ENCODE peak calls at places on chromosomes 3 and 15, in four cellular contexts. One of them, this sample, is unnamed.
A peak's percentile ranks its signal among the peaks of the same experiment; 100 is the strongest.

GRCh38 chr3:196143708-196144382 is 62.0 kb upstream of the TFRC start:
- DNase-seq in NT2/D1: no peak
- DNase-seq in cardiac muscle cell: no peak
- DNase-seq in HAP-1: no peak
- DNase-seq in this sample: no peak

GRCh38 chr3:64454179-64454578 is 228.9 kb upstream of the PRICKLE2 start:
- DNase-seq in NT2/D1: no peak
- DNase-seq in cardiac muscle cell: no peak
- DNase-seq in HAP-1: no peak
- DNase-seq in this sample: peak; percentile 58

GRCh38 chr3:15081960-15082664 is 16.8 kb downstream of the RBSN start:
- DNase-seq in NT2/D1: no peak
- DNase-seq in cardiac muscle cell: no peak
- DNase-seq in HAP-1: no peak
- DNase-seq in this sample: no peak

GRCh38 chr15:69410290-69410874 is 3.8 kb upstream of the KIF23 start:
- DNase-seq in NT2/D1: no peak
- DNase-seq in cardiac muscle cell: peak; percentile 44
- DNase-seq in HAP-1: no peak
- DNase-seq in this sample: no peak

GRCh38 chr3:17041009-17041408 is 156.3 kb downstream of the PLCL2 start:
- DNase-seq in NT2/D1: no peak
- DNase-seq in cardiac muscle cell: no peak
- DNase-seq in HAP-1: no peak
- DNase-seq in this sample: no peak

GRCh38 chr3:10251006-10251405 is 2.7 kb downstream of the TATDN2 start:
- DNase-seq in NT2/D1: no peak
- DNase-seq in cardiac muscle cell: no peak
- DNase-seq in HAP-1: no peak
- DNase-seq in this sample: no peak

GRCh38 chr3:136194409-136195257 is 1.5 kb downstream of the MSL2 start:
- DNase-seq in NT2/D1: no peak
- DNase-seq in cardiac muscle cell: peak; percentile 46
- DNase-seq in HAP-1: peak; percentile 71
- DNase-seq in this sample: no peak

GRCh38 chr3:58528629-58529028 is 8.4 kb downstream of the ACOX2 start:
- DNase-seq in NT2/D1: no peak
- DNase-seq in cardiac muscle cell: peak; percentile 37
- DNase-seq in HAP-1: no peak
- DNase-seq in this sample: peak; percentile 52

GRCh38 chr15:85523530-85523929 is 143.1 kb downstream of the AKAP13 start:
- DNase-seq in NT2/D1: no peak
- DNase-seq in cardiac muscle cell: no peak
- DNase-seq in HAP-1: no peak
- DNase-seq in this sample: no peak

GRCh38 chr15:66899555-66900350 is 165.6 kb upstream of the SMAD3 start:
- DNase-seq in NT2/D1: no peak
- DNase-seq in cardiac muscle cell: no peak
- DNase-seq in HAP-1: no peak
- DNase-seq in this sample: no peak

GRCh38 chr3:46845860-46846623 is 17.2 kb downstream of the MYL3 start:
- DNase-seq in NT2/D1: peak; percentile 78
- DNase-seq in cardiac muscle cell: peak; percentile 66
- DNase-seq in HAP-1: no peak
- DNase-seq in this sample: no peak

GRCh38 chr3:148975277-148975676 is 16.1 kb upstream of the GYG1 start:
- DNase-seq in NT2/D1: no peak
- DNase-seq in cardiac muscle cell: no peak
- DNase-seq in HAP-1: no peak
- DNase-seq in this sample: no peak

GRCh38 chr15:77002436-77002835 is 7.5 kb downstream of the PSTPIP1 start:
- DNase-seq in NT2/D1: no peak
- DNase-seq in cardiac muscle cell: no peak
- DNase-seq in HAP-1: no peak
- DNase-seq in this sample: no peak

GRCh38 chr15:77004189-77004588 is 9.3 kb downstream of the PSTPIP1 start:
- DNase-seq in NT2/D1: no peak
- DNase-seq in cardiac muscle cell: no peak
- DNase-seq in HAP-1: no peak
- DNase-seq in this sample: no peak

GRCh38 chr15:77001351-77001750 is 6.4 kb downstream of the PSTPIP1 start:
- DNase-seq in NT2/D1: no peak
- DNase-seq in cardiac muscle cell: no peak
- DNase-seq in HAP-1: no peak
- DNase-seq in this sample: no peak

GRCh38 chr15:77001966-77002365 is 7.0 kb downstream of the PSTPIP1 start:
- DNase-seq in NT2/D1: no peak
- DNase-seq in cardiac muscle cell: no peak
- DNase-seq in HAP-1: no peak
- DNase-seq in this sample: no peak

GRCh38 chr15:77002954-77003912 is 8.3 kb downstream of the PSTPIP1 start:
- DNase-seq in NT2/D1: no peak
- DNase-seq in cardiac muscle cell: no peak
- DNase-seq in HAP-1: no peak
- DNase-seq in this sample: no peak
- H3K4me3 ChIP-seq in NT2/D1: no peak overlapping the region
- H3K4me3 ChIP-seq in cardiac muscle cell: no peak overlapping the region
- H3K4me3 ChIP-seq in HAP-1: no peak overlapping the region
- H3K4me3 ChIP-seq in this sample: no peak overlapping the region

DNA sequence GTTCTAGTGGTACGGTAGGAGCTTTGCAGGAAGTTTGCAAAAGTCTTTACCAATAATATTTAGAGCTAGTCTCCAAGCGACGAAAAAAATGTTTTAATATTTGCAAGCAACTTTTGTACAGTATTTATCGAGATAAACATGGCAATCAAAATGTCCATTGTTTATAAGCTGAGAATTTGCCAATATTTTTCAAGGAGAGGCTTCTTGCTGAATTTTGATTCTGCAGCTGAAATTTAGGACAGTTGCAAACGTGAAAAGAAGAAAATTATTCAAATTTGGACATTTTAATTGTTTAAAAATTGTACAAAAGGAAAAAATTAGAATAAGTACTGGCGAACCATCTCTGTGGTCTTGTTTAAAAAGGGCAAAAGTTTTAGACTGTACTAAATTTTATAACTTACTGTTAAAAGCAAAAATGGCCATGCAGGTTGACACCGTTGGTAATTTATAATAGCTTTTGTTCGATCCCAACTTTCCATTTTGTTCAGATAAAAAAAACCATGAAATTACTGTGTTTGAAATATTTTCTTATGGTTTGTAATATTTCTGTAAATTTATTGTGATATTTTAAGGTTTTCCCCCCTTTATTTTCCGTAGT is 2.0 kb downstream of the SOX2 start:
- DNase-seq in NT2/D1: no peak
- DNase-seq in cardiac muscle cell: no peak
- DNase-seq in HAP-1: no peak
- DNase-seq in this sample: no peak
- H3K4me3 ChIP-seq in NT2/D1: peak overlapping the region; percentile 99
- H3K4me3 ChIP-seq in cardiac muscle cell: no peak overlapping the region
- H3K4me3 ChIP-seq in HAP-1: peak overlapping the region; percentile 64
- H3K4me3 ChIP-seq in this sample: no peak overlapping the region

GRCh38 chr15:36884404-36885335 is 215.7 kb downstream of the MEIS2 start:
- DNase-seq in NT2/D1: no peak
- DNase-seq in cardiac muscle cell: no peak
- DNase-seq in HAP-1: no peak
- DNase-seq in this sample: no peak

GRCh38 chr15:36886135-36887011 is 214.0 kb downstream of the MEIS2 start:
- DNase-seq in NT2/D1: no peak
- DNase-seq in cardiac muscle cell: no peak
- DNase-seq in HAP-1: no peak
- DNase-seq in this sample: no peak

GRCh38 chr15:36888018-36888992 is 212.0 kb downstream of the MEIS2 start:
- DNase-seq in NT2/D1: no peak
- DNase-seq in cardiac muscle cell: peak; percentile 78
- DNase-seq in HAP-1: no peak
- DNase-seq in this sample: no peak

GRCh38 chr15:36885709-36886108 is 214.6 kb downstream of the MEIS2 start:
- DNase-seq in NT2/D1: no peak
- DNase-seq in cardiac muscle cell: no peak
- DNase-seq in HAP-1: no peak
- DNase-seq in this sample: no peak

GRCh38 chr15:36887214-36888017 is 212.9 kb downstream of the MEIS2 start:
- DNase-seq in NT2/D1: no peak
- DNase-seq in cardiac muscle cell: peak; percentile 75
- DNase-seq in HAP-1: peak; percentile 70
- DNase-seq in this sample: no peak
- H3K4me3 ChIP-seq in NT2/D1: no peak overlapping the region
- H3K4me3 ChIP-seq in cardiac muscle cell: peak overlapping the region; percentile 27
- H3K4me3 ChIP-seq in HAP-1: peak overlapping the region; percentile 15
- H3K4me3 ChIP-seq in this sample: peak overlapping the region; percentile 49

DNA sequence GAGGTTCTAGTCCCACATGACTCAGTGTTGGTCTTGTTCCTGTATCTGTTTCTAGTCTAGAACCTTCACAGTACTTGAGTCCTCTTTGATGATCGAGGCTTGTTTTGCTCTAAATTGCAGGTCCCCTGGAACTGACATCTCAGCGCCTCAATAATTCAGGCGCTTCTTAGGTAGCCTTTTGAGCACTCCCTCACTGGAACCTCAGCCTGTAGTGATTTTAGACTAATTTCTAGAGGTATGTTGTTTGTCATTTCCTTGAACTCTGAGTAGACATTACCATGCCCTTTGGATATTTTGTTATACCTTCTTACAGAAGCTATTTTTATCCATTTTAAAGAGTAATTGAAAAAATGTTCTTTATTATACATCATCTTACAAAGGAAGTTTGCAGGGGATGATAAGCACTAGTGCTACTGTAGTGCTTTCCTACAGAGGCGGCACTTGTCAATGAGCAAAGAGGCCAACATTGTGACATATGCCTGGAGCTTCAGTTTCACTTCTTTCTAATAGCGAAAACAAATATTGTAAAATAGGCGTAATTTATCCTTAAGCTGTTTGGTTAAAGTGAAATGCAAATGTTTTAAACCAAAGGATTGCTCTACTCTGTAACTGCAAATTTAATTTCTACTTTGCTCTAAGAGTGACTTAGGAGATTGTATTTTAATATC is 75.7 kb downstream of the EFL1 start:
- DNase-seq in NT2/D1: no peak
- DNase-seq in cardiac muscle cell: no peak
- DNase-seq in HAP-1: no peak
- DNase-seq in this sample: no peak
- H3K4me3 ChIP-seq in NT2/D1: no peak overlapping the region
- H3K4me3 ChIP-seq in cardiac muscle cell: no peak overlapping the region
- H3K4me3 ChIP-seq in HAP-1: no peak overlapping the region
- H3K4me3 ChIP-seq in this sample: no peak overlapping the region

DNA sequence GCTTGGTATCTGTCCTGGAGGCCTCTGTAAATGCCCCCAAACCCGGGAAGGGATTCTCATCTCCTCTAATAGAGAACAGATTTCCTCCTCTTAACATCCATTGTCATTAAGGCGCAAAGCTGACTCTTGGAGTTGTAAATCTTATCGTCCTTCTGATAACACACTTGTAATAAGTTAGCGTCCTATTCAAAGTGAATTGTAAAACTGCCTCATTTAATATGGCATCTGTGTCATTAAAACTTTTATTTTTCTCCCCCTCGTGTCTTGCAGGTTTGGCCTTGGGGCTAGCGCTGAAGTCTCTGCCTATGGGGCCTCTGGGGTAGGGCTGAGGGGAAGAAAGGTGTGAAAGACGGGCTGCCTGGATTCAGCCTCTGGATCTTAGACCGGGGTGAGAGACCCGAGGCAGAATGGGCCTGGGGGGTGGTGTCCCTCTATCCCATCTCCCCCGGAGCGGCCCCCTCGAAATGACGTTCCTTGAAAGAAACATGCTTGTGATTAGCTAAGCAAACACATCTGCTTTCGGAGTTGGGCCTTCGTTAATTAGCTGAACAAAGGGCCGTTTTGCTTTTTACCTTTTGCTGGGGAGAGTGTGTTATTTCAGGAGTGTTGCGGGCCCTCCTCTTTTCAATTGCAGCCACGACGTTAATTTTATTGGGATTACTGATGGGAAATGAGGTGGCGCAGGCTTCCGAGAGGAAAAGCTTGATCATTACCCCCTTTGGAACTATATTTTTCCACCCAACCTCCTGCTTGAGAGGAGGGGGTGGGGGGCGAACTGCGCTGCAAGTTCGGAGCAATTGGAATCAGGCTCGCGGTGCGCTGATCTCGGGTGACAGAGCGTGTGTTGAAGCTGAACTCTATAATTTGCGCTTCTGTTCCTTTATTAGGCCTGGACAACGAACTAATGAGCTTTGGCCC is 12.4 kb downstream of the NR2F2 start:
- DNase-seq in NT2/D1: no peak
- DNase-seq in cardiac muscle cell: no peak
- DNase-seq in HAP-1: no peak
- DNase-seq in this sample: no peak
- H3K4me3 ChIP-seq in NT2/D1: peak overlapping the region; percentile 24
- H3K4me3 ChIP-seq in cardiac muscle cell: no peak overlapping the region
- H3K4me3 ChIP-seq in HAP-1: no peak overlapping the region
- H3K4me3 ChIP-seq in this sample: no peak overlapping the region

GRCh38 chr15:40252141-40252437 is 13.2 kb downstream of the PAK6 start:
- DNase-seq in NT2/D1: no peak
- DNase-seq in cardiac muscle cell: no peak
- DNase-seq in HAP-1: no peak
- DNase-seq in this sample: no peak

GRCh38 chr15:40251455-40252140 is 12.7 kb downstream of the PAK6 start:
- DNase-seq in NT2/D1: no peak
- DNase-seq in cardiac muscle cell: no peak
- DNase-seq in HAP-1: no peak
- DNase-seq in this sample: no peak

GRCh38 chr15:40250771-40251454 is 12.1 kb downstream of the PAK6 start:
- DNase-seq in NT2/D1: no peak
- DNase-seq in cardiac muscle cell: no peak
- DNase-seq in HAP-1: no peak
- DNase-seq in this sample: no peak

GRCh38 chr15:40253179-40253790 is 14.4 kb downstream of the PAK6 start:
- DNase-seq in NT2/D1: no peak
- DNase-seq in cardiac muscle cell: no peak
- DNase-seq in HAP-1: no peak
- DNase-seq in this sample: no peak

GRCh38 chr15:40252438-40253178 is 13.7 kb downstream of the PAK6 start:
- DNase-seq in NT2/D1: no peak
- DNase-seq in cardiac muscle cell: peak; percentile 54
- DNase-seq in HAP-1: peak; percentile 58
- DNase-seq in this sample: no peak
- H3K4me3 ChIP-seq in NT2/D1: peak overlapping the region; percentile 49
- H3K4me3 ChIP-seq in cardiac muscle cell: peak overlapping the region; percentile 33
- H3K4me3 ChIP-seq in HAP-1: peak overlapping the region; percentile 28
- H3K4me3 ChIP-seq in this sample: peak overlapping the region; percentile 49

DNA sequence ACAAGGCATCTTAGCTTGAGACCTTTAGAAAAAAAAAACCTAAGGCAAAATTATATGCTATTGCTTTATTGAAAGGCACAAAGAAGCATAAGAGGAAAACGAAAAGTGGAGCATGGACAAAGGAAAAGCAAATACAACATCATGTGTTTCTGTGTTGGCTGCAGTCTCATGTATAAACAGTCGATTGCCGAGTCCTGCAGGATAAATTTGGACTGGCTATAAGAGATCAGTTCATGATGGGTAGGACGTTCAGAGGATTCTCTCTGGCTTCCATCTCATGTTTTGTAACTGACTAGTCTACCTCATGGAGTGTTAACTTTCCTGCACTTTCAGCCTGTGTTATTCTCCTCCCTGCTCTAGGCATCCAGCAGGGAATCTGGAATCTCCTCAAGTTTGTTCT is 21.9 kb upstream of the CCDC50 start:
- DNase-seq in NT2/D1: no peak
- DNase-seq in cardiac muscle cell: no peak
- DNase-seq in HAP-1: no peak
- DNase-seq in this sample: no peak
- H3K4me3 ChIP-seq in NT2/D1: no peak overlapping the region
- H3K4me3 ChIP-seq in cardiac muscle cell: no peak overlapping the region
- H3K4me3 ChIP-seq in HAP-1: no peak overlapping the region
- H3K4me3 ChIP-seq in this sample: no peak overlapping the region

GRCh38 chr3:1501396-1501795 is 408.6 kb downstream of the CNTN6 start:
- DNase-seq in NT2/D1: no peak
- DNase-seq in cardiac muscle cell: no peak
- DNase-seq in HAP-1: peak; percentile 56
- DNase-seq in this sample: no peak

GRCh38 chr3:1506090-1506489 is 413.3 kb downstream of the CNTN6 start:
- DNase-seq in NT2/D1: no peak
- DNase-seq in cardiac muscle cell: no peak
- DNase-seq in HAP-1: no peak
- DNase-seq in this sample: no peak
- H3K4me3 ChIP-seq in NT2/D1: no peak overlapping the region
- H3K4me3 ChIP-seq in cardiac muscle cell: no peak overlapping the region
- H3K4me3 ChIP-seq in HAP-1: no peak overlapping the region
- H3K4me3 ChIP-seq in this sample: no peak overlapping the region